ENCODE peak calls at places on chromosome 17, in ten cellular contexts. S is transverse colon, Y is endothelial cell of umbilical vein, P is right lobe of liver, N is IMR-90, O is A549, U is esophagus squamous epithelium, G is body of pancreas, V is H1, W is breast epithelium. J is an unnamed sample.

GRCh38 chr17:76034433-76035185 is 7.5 kb upstream of the EVPL start:
- DNase-seq in S (no peak), Y (no peak), P (no peak), N (no peak), O (no peak), U (no peak), G (no peak), V (no peak), W (no peak), J (no peak)

GRCh38 chr17:40068129-40068581 is 5.4 kb downstream of the THRA start:
- DNase-seq in S (no peak), Y (no peak), P (no peak), N (no peak), O (no peak), U (no peak), G (no peak), V (no peak), W (no peak), J (no peak)

GRCh38 chr17:33487187-33487586 is 194.1 kb upstream of the ASIC2 start:
- DNase-seq in S (no peak), Y (no peak), P (no peak), N (no peak), O (no peak), U (no peak), G (no peak), V (no peak), W (no peak), J (no peak)

GRCh38 chr17:31744541-31744951 is 114.5 kb downstream of the COPRS start:
- DNase-seq in S (no peak), Y (no peak), P (no peak), N (no peak), O (no peak), U (no peak), G (no peak), V (no peak), W (no peak), J (no peak)

GRCh38 chr17:32222621-32223020 is 43.0 kb upstream of the RHBDL3 start:
- DNase-seq in S (no peak), Y (no peak), P (no peak), N (peak; percentile 15), O (peak; percentile 24), U (no peak), G (no peak), V (no peak), W (no peak), J (no peak)

GRCh38 chr17:35734396-35734795 is 3.0 kb downstream of the RASL10B start:
- DNase-seq in S (no peak), Y (no peak), P (no peak), N (no peak), O (no peak), U (no peak), G (no peak), V (no peak), W (no peak), J (no peak)

GRCh38 chr17:66834919-66835454 is at the start of gene CACNG5:
- DNase-seq in S (no peak), Y (no peak), P (no peak), N (no peak), O (no peak), U (no peak), G (no peak), V (peak; percentile 80), W (no peak), J (no peak)

GRCh38 chr17:56597495-56597990 is 4.0 kb downstream of the NOG start:
- DNase-seq in S (no peak), Y (no peak), P (no peak), N (peak; percentile 26), O (no peak), U (no peak), G (no peak), V (peak; percentile 55), W (no peak), J (no peak)

DNA sequence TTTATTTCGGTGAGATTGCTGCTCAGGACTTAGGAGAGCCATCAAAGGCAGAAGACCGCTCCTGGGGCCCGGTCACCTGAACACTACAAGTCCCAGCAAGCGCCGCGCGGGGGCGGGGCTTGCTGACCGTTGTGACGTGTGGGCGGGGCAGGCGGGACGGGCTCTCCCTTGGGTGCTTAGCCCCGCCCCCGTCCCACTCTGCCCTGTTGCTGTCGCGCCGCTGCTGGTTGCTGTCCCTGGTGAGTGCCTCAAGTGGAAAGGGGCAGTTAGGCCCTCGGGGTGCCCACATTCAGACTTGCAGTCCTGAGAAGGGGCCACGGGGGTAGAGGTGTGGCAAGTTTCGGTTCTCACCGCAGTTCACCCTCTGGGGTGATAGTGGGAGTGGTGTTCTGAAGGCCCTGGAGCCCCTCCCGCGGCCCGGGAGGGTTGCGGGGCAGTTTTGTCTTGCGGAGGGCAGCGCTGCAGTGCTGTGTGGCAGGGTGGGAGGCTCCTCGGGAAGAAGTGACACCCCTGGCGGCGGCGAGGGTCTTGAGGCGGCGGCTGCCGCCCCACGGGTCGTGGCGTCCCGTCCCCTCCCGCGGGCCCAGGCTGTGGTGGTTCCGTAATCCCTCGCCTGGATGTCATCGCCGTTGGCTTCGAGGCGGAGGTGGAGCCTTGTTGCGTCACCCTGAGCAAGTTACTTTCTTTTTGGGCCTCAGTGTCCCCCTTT is at the start of gene CALCOCO2:
- DNase-seq in S (peak; percentile 97), Y (peak; percentile 93), P (peak; percentile 97), N (peak; percentile 89), O (peak; percentile 96), U (peak; percentile 77), G (peak; percentile 96), V (peak; percentile 87), W (peak; percentile 92), J (peak; percentile 93)
- H3K4me1 ChIP-seq in S (peaks cover 50% of the 10 kb centered on the region), Y (peaks cover 2% of the 10 kb centered on the region), P (peaks cover 28% of the 10 kb centered on the region), N (peaks cover 5% of the 10 kb centered on the region), O (peaks cover 29% of the 10 kb centered on the region), U (peaks cover 9% of the 10 kb centered on the region), G (peaks cover 17% of the 10 kb centered on the region), V (no peaks in the 10 kb centered on the region), W (no peaks in the 10 kb centered on the region), J (peaks cover 12% of the 10 kb centered on the region)

GRCh38 chr17:81683584-81684441 is at the start of the genes ARL16 and HGS:
- DNase-seq in S (peak; percentile 99), Y (peak; percentile 100), P (peak; percentile 98), N (peak; percentile 99), O (peak; percentile 100), U (peak; percentile 80), G (peak; percentile 98), V (peak; percentile 98), W (peak; percentile 98), J (peak; percentile 99)

GRCh38 chr17:81685108-81685507 is 1.3 kb downstream of the HGS start:
- DNase-seq in S (no peak), Y (peak; percentile 17), P (no peak), N (peak; percentile 87), O (no peak), U (no peak), G (no peak), V (no peak), W (no peak), J (no peak)

GRCh38 chr17:81683208-81683583 is 401 bp downstream of the ARL16 start:
- DNase-seq in S (no peak), Y (no peak), P (no peak), N (peak; percentile 5), O (no peak), U (no peak), G (no peak), V (no peak), W (no peak), J (no peak)

GRCh38 chr17:81682565-81683207 is 911 bp downstream of the ARL16 start:
- DNase-seq in S (no peak), Y (no peak), P (no peak), N (peak; percentile 28), O (no peak), U (no peak), G (no peak), V (no peak), W (no peak), J (no peak)

DNA sequence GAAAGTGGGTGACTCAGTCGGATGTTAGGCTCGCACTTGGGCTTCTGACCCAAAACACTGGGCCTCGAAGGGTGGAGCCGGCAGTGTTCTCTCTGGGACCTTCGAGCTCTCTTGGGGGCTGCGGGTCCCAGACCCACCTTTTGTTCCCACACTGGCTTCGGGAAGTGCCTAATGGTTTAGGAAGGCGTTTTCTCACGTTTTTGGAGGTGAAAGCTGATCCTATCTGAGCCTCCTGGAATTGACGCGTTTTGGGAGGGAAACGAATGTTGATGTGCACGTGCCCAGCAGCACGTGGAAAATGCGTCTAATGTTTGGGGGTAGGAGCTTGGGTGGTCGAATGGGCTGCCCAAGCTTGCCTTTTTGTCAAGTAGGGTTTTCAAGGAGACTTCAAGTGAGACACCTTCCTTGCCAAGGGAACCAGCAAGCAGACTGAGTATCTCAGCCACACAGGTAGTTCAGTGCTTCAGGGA is 666 bp downstream of the HGS start:
- DNase-seq in S (peak; percentile 25), Y (peak; percentile 72), P (no peak), N (peak; percentile 88), O (no peak), U (no peak), G (peak; percentile 32), V (no peak), W (no peak), J (no peak)
- TF ChIP-seq POLR2A in S (no peak), Y (no peak), P (no peak), N (no peak), O (no peak), U (no peak), G (no peak), V (no peak), W (no peak), J (no peak)

DNA sequence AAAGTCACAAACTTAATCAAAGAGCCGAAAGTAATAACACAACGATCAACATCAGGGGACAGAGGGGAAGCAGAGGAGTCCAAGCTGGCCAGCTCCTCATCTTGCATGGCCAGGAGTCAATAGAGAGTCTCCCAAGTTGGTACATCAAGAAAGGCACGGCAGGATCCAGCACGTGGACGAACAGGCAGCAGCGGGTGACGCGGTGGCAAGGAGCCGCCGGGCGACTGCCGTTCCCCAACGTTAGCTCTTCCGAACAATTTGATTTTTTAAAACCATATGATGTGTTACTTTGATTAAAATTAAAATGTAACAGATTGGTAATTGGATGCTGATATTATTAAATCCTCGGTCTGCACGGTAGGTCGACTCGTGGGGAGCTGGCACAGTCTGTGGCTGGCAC is 81.8 kb upstream of the DOC2B start:
- DNase-seq in S (no peak), Y (no peak), P (peak; percentile 15), N (no peak), O (no peak), U (no peak), G (peak; percentile 5), V (no peak), W (peak; percentile 17), J (peak; percentile 3)
- H3K27ac ChIP-seq in S (no peak overlapping the region), Y (no peak overlapping the region), P (no peak overlapping the region), N (no peak overlapping the region), O (no peak overlapping the region), U (no peak overlapping the region), G (no peak overlapping the region), V (no peak overlapping the region), W (no peak overlapping the region), J (no peak overlapping the region)

DNA sequence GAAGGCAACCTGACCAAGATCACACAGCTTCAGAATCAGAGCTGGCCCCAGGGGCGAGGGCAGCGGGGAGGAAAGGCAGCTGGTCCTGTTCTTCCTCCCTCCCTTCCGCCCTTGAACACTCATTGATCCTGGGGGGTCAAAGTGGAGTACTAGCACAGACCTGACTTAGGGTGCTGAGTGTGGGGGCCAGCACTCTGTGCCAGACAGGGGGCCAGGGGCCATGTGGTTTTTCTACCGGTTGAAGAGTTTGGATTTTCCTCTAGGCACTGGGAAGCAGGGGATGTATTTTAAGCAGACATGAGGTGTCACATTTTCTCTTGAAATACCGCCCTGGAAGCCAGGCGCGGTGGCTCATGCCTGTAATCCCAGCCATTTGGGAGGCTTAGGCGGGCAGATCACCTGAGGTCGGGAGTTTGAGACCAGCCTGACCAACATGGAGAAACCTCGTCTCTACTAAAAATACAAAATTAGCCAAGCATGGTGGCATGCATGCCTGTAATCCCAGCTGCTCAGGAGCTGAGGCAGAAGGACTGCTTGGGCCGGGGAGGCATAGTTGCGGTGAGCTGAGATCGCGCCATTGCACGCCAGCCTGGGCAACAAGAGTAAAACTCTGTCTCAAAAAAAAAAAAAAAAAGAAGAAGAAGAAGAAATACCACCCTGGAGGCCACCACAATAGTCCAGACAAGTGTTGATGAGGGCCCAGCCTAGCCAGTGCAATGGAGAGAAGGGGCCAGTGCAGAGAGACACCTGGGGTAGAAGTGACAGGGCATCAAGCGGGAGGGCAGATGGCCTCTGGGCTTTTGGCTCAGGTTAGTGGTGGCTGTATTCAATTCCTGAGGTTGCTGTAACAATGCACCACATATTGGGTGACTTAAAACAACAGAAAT is 15.3 kb downstream of the OSBPL7 start:
- DNase-seq in S (no peak), Y (no peak), P (peak; percentile 10), N (no peak), O (no peak), U (no peak), G (no peak), V (no peak), W (no peak), J (no peak)
- H3K4me1 ChIP-seq in S (peaks cover 19% of the 10 kb centered on the region), Y (peaks cover 9% of the 10 kb centered on the region), P (no peaks in the 10 kb centered on the region), N (peaks cover 3% of the 10 kb centered on the region), O (peaks cover 22% of the 10 kb centered on the region), U (no peaks in the 10 kb centered on the region), G (peaks cover 29% of the 10 kb centered on the region), V (no peaks in the 10 kb centered on the region), W (no peaks in the 10 kb centered on the region), J (no peaks in the 10 kb centered on the region)

J was measured in ovary.